ENCODE peak calls at places on chromosomes 6 and 20, in six cellular contexts. One of them, this sample, is unnamed.

GRCh38 chr6:43707767-43708166 is 20.2 kb upstream of the MRPS18A start:
- DNase-seq in ELR: no peak
- DNase-seq in kidney epithelial cell: no peak
- DNase-seq in HEK293T: no peak
- DNase-seq in activated CD4-positive, alpha-beta T cell treated with anti-CD3 and anti-CD28 coated beads, Interleukin-2, amount 10 ng/mL, durations not matched to agents 7 days and 5 days: no peak
- DNase-seq in ascending aorta: no peak
- DNase-seq in this sample: no peak

GRCh38 chr6:35259946-35260626 is 551 bp downstream of the ZNF76 start:
- DNase-seq in activated CD4-positive, alpha-beta T cell treated with anti-CD3 and anti-CD28 coated beads, Interleukin-2, amount 10 ng/mL, durations not matched to agents 7 days and 5 days: peak
- DNase-seq in ELR: peak
- DNase-seq in kidney epithelial cell: no peak
- DNase-seq in HEK293T: no peak
- DNase-seq in ascending aorta: peak
- DNase-seq in this sample: no peak

GRCh38 chr6:155264704-155265320 is 999 bp downstream of the CLDN20 start:
- DNase-seq in ascending aorta: no peak
- DNase-seq in kidney epithelial cell: no peak
- DNase-seq in ELR: peak
- DNase-seq in HEK293T: no peak
- DNase-seq in activated CD4-positive, alpha-beta T cell treated with anti-CD3 and anti-CD28 coated beads, Interleukin-2, amount 10 ng/mL, durations not matched to agents 7 days and 5 days: no peak
- DNase-seq in this sample: no peak

GRCh38 chr6:137160763-137161162 is 12.7 kb downstream of the IL22RA2 start:
- DNase-seq in ELR: peak
- DNase-seq in kidney epithelial cell: no peak
- DNase-seq in activated CD4-positive, alpha-beta T cell treated with anti-CD3 and anti-CD28 coated beads, Interleukin-2, amount 10 ng/mL, durations not matched to agents 7 days and 5 days: no peak
- DNase-seq in ascending aorta: no peak
- DNase-seq in HEK293T: no peak
- DNase-seq in this sample: no peak

GRCh38 chr6:47250302-47250701 is 59.4 kb downstream of the TNFRSF21 start:
- DNase-seq in ELR: no peak
- DNase-seq in HEK293T: no peak
- DNase-seq in kidney epithelial cell: no peak
- DNase-seq in activated CD4-positive, alpha-beta T cell treated with anti-CD3 and anti-CD28 coated beads, Interleukin-2, amount 10 ng/mL, durations not matched to agents 7 days and 5 days: no peak
- DNase-seq in ascending aorta: no peak
- DNase-seq in this sample: no peak

GRCh38 chr6:13427838-13428527 is 59.4 kb downstream of the GFOD1 start:
- DNase-seq in ELR: no peak
- DNase-seq in activated CD4-positive, alpha-beta T cell treated with anti-CD3 and anti-CD28 coated beads, Interleukin-2, amount 10 ng/mL, durations not matched to agents 7 days and 5 days: peak
- DNase-seq in HEK293T: no peak
- DNase-seq in kidney epithelial cell: no peak
- DNase-seq in ascending aorta: peak
- DNase-seq in this sample: no peak

GRCh38 chr6:111764238-111765182 is 108.7 kb downstream of the FYN start:
- DNase-seq in ascending aorta: no peak
- DNase-seq in activated CD4-positive, alpha-beta T cell treated with anti-CD3 and anti-CD28 coated beads, Interleukin-2, amount 10 ng/mL, durations not matched to agents 7 days and 5 days: peak
- DNase-seq in ELR: no peak
- DNase-seq in HEK293T: no peak
- DNase-seq in kidney epithelial cell: no peak
- DNase-seq in this sample: no peak

GRCh38 chr6:37550436-37550835 is 50.7 kb upstream of the CCDC167 start:
- DNase-seq in activated CD4-positive, alpha-beta T cell treated with anti-CD3 and anti-CD28 coated beads, Interleukin-2, amount 10 ng/mL, durations not matched to agents 7 days and 5 days: no peak
- DNase-seq in ELR: peak
- DNase-seq in kidney epithelial cell: peak
- DNase-seq in HEK293T: no peak
- DNase-seq in ascending aorta: no peak
- DNase-seq in this sample: no peak

GRCh38 chr20:38007526-38007925 is 25.7 kb downstream of the TTI1 start:
- DNase-seq in HEK293T: no peak
- DNase-seq in kidney epithelial cell: no peak
- DNase-seq in ELR: no peak
- DNase-seq in activated CD4-positive, alpha-beta T cell treated with anti-CD3 and anti-CD28 coated beads, Interleukin-2, amount 10 ng/mL, durations not matched to agents 7 days and 5 days: no peak
- DNase-seq in ascending aorta: no peak
- DNase-seq in this sample: no peak

GRCh38 chr6:168221000-168221399 is 98.6 kb downstream of the DACT2 start:
- DNase-seq in ELR: no peak
- DNase-seq in HEK293T: no peak
- DNase-seq in ascending aorta: no peak
- DNase-seq in activated CD4-positive, alpha-beta T cell treated with anti-CD3 and anti-CD28 coated beads, Interleukin-2, amount 10 ng/mL, durations not matched to agents 7 days and 5 days: no peak
- DNase-seq in kidney epithelial cell: peak
- DNase-seq in this sample: no peak

GRCh38 chr6:106473807-106474206 is 113.3 kb downstream of the CRYBG1 start:
- DNase-seq in ascending aorta: no peak
- DNase-seq in ELR: peak
- DNase-seq in kidney epithelial cell: no peak
- DNase-seq in HEK293T: no peak
- DNase-seq in activated CD4-positive, alpha-beta T cell treated with anti-CD3 and anti-CD28 coated beads, Interleukin-2, amount 10 ng/mL, durations not matched to agents 7 days and 5 days: no peak
- DNase-seq in this sample: no peak

GRCh38 chr6:136067731-136068341 is 182.3 kb downstream of the MTFR2 start:
- DNase-seq in ascending aorta: no peak
- DNase-seq in kidney epithelial cell: peak
- DNase-seq in ELR: peak
- DNase-seq in activated CD4-positive, alpha-beta T cell treated with anti-CD3 and anti-CD28 coated beads, Interleukin-2, amount 10 ng/mL, durations not matched to agents 7 days and 5 days: no peak
- DNase-seq in HEK293T: no peak
- DNase-seq in this sample: no peak

GRCh38 chr6:160156842-160157241 is 35.2 kb downstream of the SLC22A1 start:
- DNase-seq in activated CD4-positive, alpha-beta T cell treated with anti-CD3 and anti-CD28 coated beads, Interleukin-2, amount 10 ng/mL, durations not matched to agents 7 days and 5 days: no peak
- DNase-seq in kidney epithelial cell: no peak
- DNase-seq in ELR: no peak
- DNase-seq in HEK293T: no peak
- DNase-seq in ascending aorta: no peak
- DNase-seq in this sample: no peak

GRCh38 chr20:50380697-50381040 is 129.5 kb upstream of the PTPN1 start:
- DNase-seq in ELR: peak
- DNase-seq in activated CD4-positive, alpha-beta T cell treated with anti-CD3 and anti-CD28 coated beads, Interleukin-2, amount 10 ng/mL, durations not matched to agents 7 days and 5 days: no peak
- DNase-seq in HEK293T: peak
- DNase-seq in ascending aorta: no peak
- DNase-seq in kidney epithelial cell: no peak
- DNase-seq in this sample: no peak

GRCh38 chr6:36758516-36759176 is 61.0 kb downstream of the RAB44 start:
- DNase-seq in ascending aorta: no peak
- DNase-seq in ELR: no peak
- DNase-seq in kidney epithelial cell: no peak
- DNase-seq in activated CD4-positive, alpha-beta T cell treated with anti-CD3 and anti-CD28 coated beads, Interleukin-2, amount 10 ng/mL, durations not matched to agents 7 days and 5 days: no peak
- DNase-seq in HEK293T: no peak
- DNase-seq in this sample: no peak

GRCh38 chr20:20065366-20065765 is 13.0 kb downstream of the CFAP61 start:
- DNase-seq in ELR: no peak
- DNase-seq in kidney epithelial cell: no peak
- DNase-seq in activated CD4-positive, alpha-beta T cell treated with anti-CD3 and anti-CD28 coated beads, Interleukin-2, amount 10 ng/mL, durations not matched to agents 7 days and 5 days: no peak
- DNase-seq in HEK293T: no peak
- DNase-seq in ascending aorta: no peak
- DNase-seq in this sample: no peak

GRCh38 chr6:131936156-131936555 is 15.0 kb downstream of the CCN2 start:
- DNase-seq in ascending aorta: no peak
- DNase-seq in kidney epithelial cell: no peak
- DNase-seq in activated CD4-positive, alpha-beta T cell treated with anti-CD3 and anti-CD28 coated beads, Interleukin-2, amount 10 ng/mL, durations not matched to agents 7 days and 5 days: no peak
- DNase-seq in ELR: no peak
- DNase-seq in HEK293T: no peak
- DNase-seq in this sample: no peak

GRCh38 chr20:7855545-7855944 is 84.7 kb downstream of the HAO1 start:
- DNase-seq in kidney epithelial cell: no peak
- DNase-seq in ascending aorta: no peak
- DNase-seq in ELR: peak
- DNase-seq in activated CD4-positive, alpha-beta T cell treated with anti-CD3 and anti-CD28 coated beads, Interleukin-2, amount 10 ng/mL, durations not matched to agents 7 days and 5 days: no peak
- DNase-seq in HEK293T: no peak
- DNase-seq in this sample: no peak

This sample was measured in GOT3.